ENCODE peak calls at places on chromosomes 12 and 14, in six cellular contexts. O, U, A, N, K and C are unnamed samples.

GRCh38 chr12:61894168-61894567 is 366.0 kb upstream of the USP15 start:
- DNase-seq in U (no peak), N (no peak), A (no peak), O (no peak), K (no peak), C (no peak)

GRCh38 chr12:30046376-30046775 is 262.6 kb upstream of the TMTC1 start:
- DNase-seq in U (no peak), K (no peak), A (no peak), O (no peak), N (no peak), C (no peak)

GRCh38 chr14:75752907-75753594 is 92.0 kb downstream of the TTLL5 start:
- DNase-seq in K (no peak), O (no peak), U (no peak), A (peak), N (no peak), C (no peak)

GRCh38 chr12:109477963-109478315 is 505 bp downstream of the UBE3B start:
- DNase-seq in K (no peak), A (no peak), N (no peak), U (no peak), O (no peak), C (no peak)

GRCh38 chr12:54935235-54935951 is 49.2 kb downstream of the TESPA1 start:
- DNase-seq in A (peak), U (peak), K (no peak), N (peak), O (no peak), C (peak)

GRCh38 chr12:130803707-130804106 is 35.3 kb downstream of the STX2 start:
- DNase-seq in O (no peak), A (peak), N (no peak), K (no peak), U (no peak), C (no peak)

GRCh38 chr14:100818221-100818699 is 7.7 kb upstream of the MEG3 start:
- DNase-seq in O (no peak), N (no peak), K (no peak), U (no peak), A (no peak), C (no peak)

GRCh38 chr14:105193916-105194782 is 13.0 kb upstream of the NUDT14 start:
- DNase-seq in K (no peak), A (peak), N (no peak), O (no peak), U (no peak), C (no peak)

GRCh38 chr12:55019784-55020183 is at the start of gene NEUROD4:
- DNase-seq in K (no peak), O (peak), U (peak), N (peak), A (peak), C (no peak)

GRCh38 chr12:57454566-57455373 is at the start of gene INHBE:
- DNase-seq in K (no peak), U (no peak), A (peak), O (no peak), N (peak), C (no peak)

GRCh38 chr14:32510815-32511214 is 181.7 kb downstream of the AKAP6 start:
- DNase-seq in K (no peak), A (no peak), N (no peak), U (no peak), O (no peak), C (no peak)

GRCh38 chr14:32514236-32514635 is 185.1 kb downstream of the AKAP6 start:
- DNase-seq in K (no peak), O (no peak), A (peak), N (no peak), U (no peak), C (no peak)

GRCh38 chr14:32512348-32512747 is 183.2 kb downstream of the AKAP6 start:
- DNase-seq in A (no peak), N (no peak), U (no peak), K (no peak), O (no peak), C (no peak)

GRCh38 chr14:32512813-32513212 is 183.7 kb downstream of the AKAP6 start:
- DNase-seq in O (no peak), U (no peak), A (no peak), N (no peak), K (no peak), C (no peak)

GRCh38 chr14:32513571-32514009 is 184.5 kb downstream of the AKAP6 start:
- DNase-seq in A (peak), U (no peak), K (no peak), N (no peak), O (no peak), C (no peak)
- TF ChIP-seq CTCF in A (peak), U (no peak), K (no peak), N (peak), O (no peak), C (peak)

DNA sequence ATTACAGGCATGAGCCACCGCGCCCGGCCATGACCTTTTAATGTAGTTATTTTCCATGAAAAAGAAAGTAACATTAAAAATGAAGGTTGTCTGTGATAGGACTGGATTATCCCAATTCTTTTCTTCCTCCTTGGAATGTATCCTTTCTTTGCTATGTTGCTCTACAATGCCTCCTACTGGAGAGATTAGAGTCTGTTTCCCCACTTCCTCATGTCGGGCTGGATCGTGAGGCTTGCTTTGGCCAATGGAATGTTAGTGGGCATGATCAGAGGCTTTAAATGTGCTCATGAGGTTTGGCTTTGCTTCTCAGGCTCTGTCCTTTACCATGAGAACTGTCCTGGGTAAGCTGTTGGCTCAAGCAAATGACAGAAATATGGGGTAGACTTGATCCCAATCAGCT is 34.7 kb upstream of the SOCS2 start:
- DNase-seq in A (no peak), N (no peak), U (no peak), K (no peak), O (peak), C (no peak)
- TF ChIP-seq CTCF in A (no peak), N (no peak), U (no peak), K (no peak), O (no peak), C (peak)

DNA sequence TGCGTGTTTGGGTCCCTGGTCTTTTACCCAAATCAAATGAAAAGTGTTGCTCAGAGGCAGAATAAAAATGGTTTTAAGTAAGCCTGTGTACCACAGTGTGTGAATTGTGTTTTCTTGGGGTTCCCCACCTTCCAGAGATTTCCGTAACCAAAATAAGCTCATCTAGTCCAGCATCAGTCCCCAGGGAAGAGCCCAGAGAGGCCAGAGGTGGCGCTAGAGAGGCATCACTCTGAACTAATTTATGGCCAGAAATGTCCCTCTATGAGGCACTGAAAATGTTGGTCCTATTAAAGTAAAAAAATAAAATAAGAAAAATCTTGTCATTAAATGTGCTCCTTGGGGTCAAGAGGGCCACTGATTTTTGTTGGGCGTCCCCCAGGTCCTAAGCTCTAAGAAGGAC is 24.9 kb upstream of the PRKAB1 start:
- DNase-seq in N (no peak), K (no peak), U (no peak), O (no peak), A (no peak), C (no peak)
- TF ChIP-seq CTCF in N (peak), K (no peak), U (no peak), O (no peak), A (peak), C (peak)

GRCh38 chr12:90987520-90987919 is 17.3 kb downstream of the EPYC start:
- DNase-seq in N (no peak), A (no peak), O (no peak), U (no peak), K (no peak), C (no peak)
- TF ChIP-seq CTCF in N (no peak), A (no peak), O (no peak), U (no peak), K (no peak), C (no peak)

GRCh38 chr12:97275261-97276197 is 187.1 kb upstream of the RMST start:
- DNase-seq in K (no peak), A (no peak), N (no peak), O (no peak), U (no peak), C (no peak)

GRCh38 chr12:97276198-97276580 is 186.4 kb upstream of the RMST start:
- DNase-seq in U (no peak), A (no peak), O (no peak), K (no peak), N (no peak), C (no peak)

GRCh38 chr12:97277030-97277429 is 185.6 kb upstream of the RMST start:
- DNase-seq in O (no peak), K (no peak), U (no peak), N (no peak), A (no peak), C (no peak)

GRCh38 chr12:97272471-97272870 is 190.1 kb upstream of the RMST start:
- DNase-seq in U (no peak), O (no peak), A (no peak), N (no peak), K (no peak), C (no peak)

GRCh38 chr12:97276621-97277020 is 186.0 kb upstream of the RMST start:
- DNase-seq in A (no peak), N (no peak), O (no peak), U (no peak), K (no peak), C (no peak)
- TF ChIP-seq CTCF in A (no peak), N (no peak), O (no peak), U (no peak), K (no peak), C (no peak)

GRCh38 chr12:123633379-123634141 is at the start of the genes EIF2B1 and GTF2H3:
- DNase-seq in A (peak), O (peak), K (peak), U (peak), N (peak), C (peak)

DNA sequence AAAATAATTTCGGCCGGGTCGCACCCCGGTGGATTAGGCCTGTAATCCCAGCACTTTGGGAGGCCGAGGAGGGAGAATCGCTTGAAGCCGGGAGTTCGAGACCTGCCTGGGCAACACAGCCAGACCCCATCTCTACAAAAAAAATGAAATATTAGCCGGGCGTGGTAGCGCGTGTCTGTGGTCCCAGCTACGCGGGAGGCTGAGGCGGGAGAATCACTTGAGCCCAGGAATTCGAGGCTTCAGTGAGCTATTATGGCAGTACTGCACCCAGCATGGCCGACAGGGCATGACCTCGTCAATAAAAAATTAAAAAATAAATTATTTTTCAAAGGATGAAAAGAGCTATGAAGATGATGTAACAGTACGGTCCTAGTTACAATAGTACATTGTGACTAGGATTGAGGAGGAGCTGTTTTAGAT is 523 bp downstream of the GTF2H3 start:
- DNase-seq in K (no peak), A (no peak), U (no peak), O (no peak), N (no peak), C (no peak)
- TF ChIP-seq CTCF in K (no peak), A (no peak), U (no peak), O (no peak), N (no peak), C (no peak)

GRCh38 chr12:121709478-121709890 is 3.1 kb upstream of the TMEM120B start:
- DNase-seq in N (no peak), A (peak), K (no peak), U (no peak), O (peak), C (no peak)
- TF ChIP-seq CTCF in N (no peak), A (peak), K (no peak), U (no peak), O (no peak), C (no peak)

GRCh38 chr12:124852329-124852831 is 11.3 kb downstream of the SCARB1 start:
- DNase-seq in A (no peak), U (no peak), O (peak), N (no peak), K (no peak), C (no peak)
- TF ChIP-seq CTCF in A (no peak), U (no peak), O (no peak), N (no peak), K (no peak), C (no peak)

DNA sequence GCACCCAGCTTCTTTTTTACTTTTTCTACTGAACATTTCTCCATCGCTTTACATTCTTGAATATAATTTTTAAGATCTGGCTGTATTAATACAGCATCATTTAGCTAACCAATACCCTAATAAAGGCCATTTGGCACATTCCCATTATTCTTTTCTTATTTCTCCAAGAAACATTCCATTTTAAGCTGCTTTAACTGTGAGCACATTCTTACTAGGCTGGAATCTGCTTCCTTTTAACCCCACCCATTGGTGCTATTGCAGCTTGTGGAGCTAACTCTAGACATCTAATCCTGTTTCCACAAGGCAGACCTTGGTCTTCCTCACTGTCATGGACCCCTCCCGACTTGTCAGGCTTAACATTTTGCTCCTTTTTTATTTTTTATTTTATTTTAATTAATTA is 15.2 kb downstream of the CALM1 start:
- DNase-seq in U (no peak), O (no peak), A (no peak), K (peak), N (no peak), C (no peak)
- TF ChIP-seq CTCF in U (no peak), O (no peak), A (no peak), K (no peak), N (no peak), C (no peak)

GRCh38 chr14:64915797-64916196 is 1.5 kb downstream of the CHURC1 start:
- DNase-seq in N (no peak), U (no peak), O (no peak), A (no peak), K (no peak), C (no peak)

GRCh38 chr14:64912256-64912655 is 2.0 kb upstream of the CHURC1 start:
- DNase-seq in A (no peak), U (no peak), N (no peak), K (no peak), O (no peak), C (no peak)

GRCh38 chr14:64915025-64915424 is 770 bp downstream of the CHURC1 start:
- DNase-seq in A (no peak), N (no peak), K (no peak), U (no peak), O (no peak), C (no peak)

GRCh38 chr14:64914237-64914971 is at the start of gene CHURC1:
- DNase-seq in O (peak), K (peak), N (peak), U (peak), A (peak), C (peak)

GRCh38 chr14:64910847-64911495 is 3.3 kb upstream of the CHURC1 start:
- DNase-seq in U (no peak), K (no peak), N (peak), O (no peak), A (peak), C (no peak)
- TF ChIP-seq CTCF in U (peak), K (no peak), N (peak), O (no peak), A (peak), C (peak)